ENCODE peak calls at places on chromosomes 6 and 20, in four cellular contexts. B is HepG2, G is HEK293T, L is K562. A is an unnamed sample.

GRCh38 chr20:41054463-41055230 is 26.0 kb downstream of the TOP1 start:
- DNase-seq in B (no peak), G (no peak), L (no peak), A (no peak)

GRCh38 chr6:149134531-149134933 is 183.0 kb upstream of the TAB2 start:
- DNase-seq in B (no peak), G (no peak), L (no peak), A (no peak)

GRCh38 chr6:2651966-2652365 is 98.8 kb downstream of the MYLK4 start:
- DNase-seq in B (no peak), G (no peak), L (no peak), A (no peak)

GRCh38 chr6:138622967-138623366 is 123.7 kb upstream of the NHSL1 start:
- DNase-seq in B (no peak), G (no peak), L (no peak), A (no peak)

GRCh38 chr6:168196881-168197635 is 118.0 kb upstream of the FRMD1 start:
- DNase-seq in B (no peak), G (no peak), L (no peak), A (no peak)

GRCh38 chr6:39377530-39377929 is 55.0 kb upstream of the KCNK16 start:
- DNase-seq in B (peak; percentile 33), G (peak; percentile 72), L (peak; percentile 44), A (peak; percentile 76)

GRCh38 chr6:1524040-1524480 is 85.7 kb upstream of the FOXC1 start:
- DNase-seq in B (no peak), G (peak; percentile 68), L (peak; percentile 84), A (peak; percentile 91)

GRCh38 chr20:10469599-10469998 is 34.5 kb downstream of the SLX4IP start:
- DNase-seq in B (peak; percentile 77), G (peak; percentile 55), L (peak; percentile 38), A (no peak)

GRCh38 chr20:62003567-62004405 is 61.9 kb downstream of the TAF4 start:
- DNase-seq in B (no peak), G (no peak), L (no peak), A (no peak)

GRCh38 chr6:170091639-170092579 is 199.0 kb downstream of the DLL1 start:
- DNase-seq in B (no peak), G (no peak), L (no peak), A (peak; percentile 2)

GRCh38 chr6:38975621-38976049 is 72.9 kb upstream of the GLP1R start:
- DNase-seq in B (no peak), G (no peak), L (no peak), A (no peak)

GRCh38 chr6:15343490-15344185 is 97.8 kb downstream of the JARID2 start:
- DNase-seq in B (no peak), G (no peak), L (no peak), A (no peak)

GRCh38 chr20:10861086-10861485 is 187.3 kb upstream of the JAG1 start:
- DNase-seq in B (no peak), G (no peak), L (no peak), A (no peak)

GRCh38 chr6:137387365-137387764 is 106.8 kb downstream of the OLIG3 start:
- DNase-seq in B (no peak), G (no peak), L (no peak), A (peak; percentile 49)

GRCh38 chr6:137391061-137391814 is 103.0 kb downstream of the OLIG3 start:
- DNase-seq in B (no peak), G (no peak), L (no peak), A (no peak)

GRCh38 chr6:137390264-137390787 is 103.9 kb downstream of the OLIG3 start:
- DNase-seq in B (no peak), G (no peak), L (no peak), A (no peak)

DNA sequence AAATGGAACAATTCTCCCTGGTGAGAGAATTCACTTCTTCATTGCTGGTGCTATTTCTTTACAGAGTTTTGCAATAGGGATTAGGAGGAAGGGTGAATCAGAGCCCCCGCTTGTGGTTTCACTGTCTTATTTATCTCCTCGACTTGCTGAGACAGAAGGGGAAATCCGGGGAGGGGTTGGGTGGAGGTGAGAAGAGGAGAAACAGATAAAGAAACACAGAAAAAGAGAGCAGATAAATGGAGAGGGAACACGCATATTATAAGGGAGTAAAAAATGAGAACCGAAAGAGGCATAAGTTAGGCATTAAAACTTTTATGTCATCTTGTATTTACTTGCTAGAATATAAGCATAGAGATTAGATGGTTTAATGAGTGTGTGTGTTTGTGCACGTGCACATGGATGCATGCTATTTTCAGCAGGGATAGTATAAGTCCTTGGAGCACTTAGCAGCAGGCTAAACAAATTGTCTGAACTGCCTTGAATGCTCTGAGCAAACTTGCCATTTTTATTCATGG is 105.0 kb downstream of the OLIG3 start:
- DNase-seq in B (no peak), G (no peak), L (peak; percentile 10), A (no peak)
- TF ChIP-seq ELF4 in B (no peak), G (no peak), L (peak; percentile 16), A (no peak)

DNA sequence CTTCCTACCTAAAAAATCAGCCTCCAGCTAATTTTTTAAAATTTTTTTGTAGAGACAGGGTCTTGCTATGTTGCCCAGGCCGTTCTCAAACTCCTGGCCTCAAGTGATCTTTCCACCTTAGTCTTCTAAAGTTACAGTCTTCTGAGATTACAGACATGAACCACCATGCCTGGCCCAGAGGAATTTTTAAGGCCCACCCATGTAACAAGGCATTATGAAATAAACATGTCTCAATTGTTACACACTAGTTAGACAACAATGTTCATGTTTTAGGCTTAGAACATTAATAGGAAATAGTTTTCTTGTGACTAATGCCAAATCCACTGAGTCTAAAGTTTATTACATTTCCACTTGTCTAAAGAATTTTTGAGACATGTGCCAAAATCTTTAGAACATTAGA is 221.2 kb downstream of the LAMA2 start:
- DNase-seq in B (no peak), G (no peak), L (no peak), A (no peak)
- TF ChIP-seq ELF4 in B (no peak), G (no peak), L (no peak), A (no peak)

DNA sequence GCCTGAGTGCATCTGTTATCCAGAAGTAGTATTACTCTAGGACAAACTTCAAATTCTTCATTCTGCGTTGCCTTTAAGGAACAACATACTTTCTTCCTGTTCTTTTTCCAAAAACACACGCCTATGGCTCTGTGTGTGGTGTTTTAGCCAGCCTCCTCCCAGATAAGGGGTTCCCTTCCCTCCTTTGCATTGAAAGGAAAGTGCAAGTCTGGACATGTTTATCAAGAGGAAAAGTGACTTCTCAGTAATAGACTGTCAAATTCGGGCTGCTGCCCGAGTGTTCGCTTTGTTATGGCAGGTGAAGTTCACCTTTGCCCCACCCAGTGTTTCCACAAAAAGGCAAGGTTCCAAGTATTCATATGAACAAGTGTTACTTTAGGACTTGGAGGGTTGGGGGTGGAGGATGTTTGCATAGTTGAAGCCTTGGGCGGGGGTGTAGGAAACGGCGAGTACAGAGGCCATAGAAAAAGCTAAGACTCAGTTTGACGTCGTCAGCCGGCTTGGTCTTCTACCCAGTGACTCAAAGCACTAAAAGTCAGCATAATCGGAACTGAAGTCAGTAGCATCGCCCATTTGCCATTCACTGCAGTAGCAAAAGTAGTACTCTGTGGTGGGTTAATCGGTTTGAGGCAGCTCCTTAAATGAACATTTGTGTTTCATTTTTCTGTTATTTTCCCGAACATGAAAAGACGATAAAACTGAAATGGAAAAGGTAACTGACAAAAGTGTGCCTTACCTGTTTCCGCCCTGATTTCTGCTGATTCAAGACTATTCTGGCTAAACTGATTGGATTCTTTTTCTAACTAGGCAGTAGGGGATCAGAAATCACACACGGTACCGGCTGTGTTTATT is 12.5 kb downstream of the PRDM1 start:
- DNase-seq in B (no peak), G (no peak), L (peak; percentile 72), A (no peak)
- TF ChIP-seq ELF4 in B (no peak), G (no peak), L (no peak), A (no peak)

DNA sequence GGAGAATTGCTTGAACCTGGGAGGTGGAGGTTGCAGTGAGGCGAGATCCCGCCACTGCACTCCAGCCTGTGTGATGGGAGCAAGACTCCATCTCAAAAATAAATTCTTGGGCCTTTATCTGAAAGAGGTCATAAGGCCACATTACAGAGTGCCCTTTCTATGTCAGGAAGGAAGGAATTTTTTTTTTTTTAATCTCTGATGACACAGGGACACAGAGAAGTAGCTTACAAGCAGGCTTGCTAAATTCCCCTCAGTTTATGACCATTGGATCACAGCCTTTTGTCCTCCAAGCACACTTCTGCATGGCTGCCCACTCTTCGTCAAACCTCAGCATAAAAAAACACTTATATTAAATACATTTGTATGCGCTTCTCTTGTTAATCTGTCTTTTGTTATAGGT is 7.5 kb upstream of the IFNGR1 start:
- DNase-seq in B (no peak), G (no peak), L (no peak), A (no peak)
- TF ChIP-seq ELF4 in B (no peak), G (no peak), L (no peak), A (no peak)

A was measured in WTC11.